ENCODE peak calls at places on chromosomes 4 and X, in nine cellular contexts. V, U, E, Z, A, S, N, G and Y are unnamed samples.
A peak's percentile ranks its signal among the peaks of the same experiment; 100 is the strongest.

GRCh38 chrX:54964766-54965511 is 29.0 kb downstream of the PFKFB1 start:
- DNase-seq in V (no peak), A (no peak), N (no peak), S (no peak), G (no peak), Z (no peak), E (no peak), U (no peak), Y (no peak)

GRCh38 chr4:77706717-77707116 is 101.1 kb downstream of the CXCL13 start:
- DNase-seq in G (no peak), N (no peak), A (no peak), V (no peak), S (no peak), Z (no peak), U (no peak), E (no peak), Y (no peak)

GRCh38 chr4:23060776-23061175 is 368.0 kb downstream of the GBA3 start:
- DNase-seq in Z (peak; percentile 21), G (no peak), S (peak; percentile 72), V (no peak), N (peak; percentile 79), E (no peak), U (no peak), A (no peak), Y (no peak)

GRCh38 chrX:19514791-19515614 is at the start of gene MAP3K15:
- DNase-seq in N (no peak), S (no peak), G (peak; percentile 8), V (peak; percentile 69), U (no peak), Z (peak; percentile 35), E (no peak), A (no peak), Y (peak; percentile 40)

GRCh38 chrX:40145001-40145631 is 47.4 kb upstream of the BCOR start:
- DNase-seq in Z (peak; percentile 27), E (no peak), G (no peak), N (no peak), A (no peak), U (no peak), V (no peak), S (no peak), Y (peak; percentile 46)

GRCh38 chr4:106305435-106306055 is 10.5 kb downstream of the TBCK start:
- DNase-seq in G (no peak), Z (peak; percentile 45), U (no peak), N (no peak), E (no peak), A (no peak), S (no peak), V (no peak), Y (no peak)

GRCh38 chrX:10620121-10620699 is at the start of gene MID1:
- DNase-seq in S (peak; percentile 55), A (no peak), V (peak; percentile 65), E (peak; percentile 52), G (no peak), Z (peak; percentile 76), U (no peak), N (peak; percentile 86), Y (peak; percentile 79)

GRCh38 chrX:119647552-119648420 is 41.6 kb upstream of the NKRF start:
- DNase-seq in E (no peak), U (no peak), G (peak; percentile 27), Z (no peak), A (no peak), N (no peak), V (no peak), S (no peak), Y (no peak)

GRCh38 chr4:4260185-4260751 is 12.2 kb upstream of the TMEM128 start:
- DNase-seq in G (no peak), U (no peak), Z (peak; percentile 64), V (peak; percentile 55), A (no peak), N (peak; percentile 67), S (peak; percentile 48), E (no peak), Y (no peak)

GRCh38 chr4:147059064-147059731 is 113.5 kb upstream of the TTC29 start:
- DNase-seq in U (no peak), E (no peak), G (no peak), A (no peak), V (no peak), S (no peak), N (no peak), Z (no peak), Y (no peak)

GRCh38 chr4:90546114-90546513 is 418.9 kb downstream of the CCSER1 start:
- DNase-seq in A (no peak), Z (no peak), U (no peak), G (no peak), S (no peak), V (no peak), N (no peak), E (no peak), Y (no peak)

GRCh38 chr4:7422898-7423180 is 11.9 kb downstream of the PSAPL1 start:
- DNase-seq in U (no peak), E (no peak), Z (no peak), A (no peak), G (no peak), S (no peak), N (no peak), V (no peak), Y (no peak)

GRCh38 chrX:114842181-114842580 is 175.2 kb downstream of the IL13RA2 start:
- DNase-seq in U (no peak), G (no peak), S (no peak), V (no peak), Z (no peak), E (no peak), N (no peak), A (no peak), Y (no peak)

GRCh38 chr4:149887091-149887490 is 71.4 kb upstream of the IQCM start:
- DNase-seq in G (no peak), U (no peak), A (no peak), S (no peak), N (no peak), V (no peak), E (no peak), Z (no peak), Y (no peak)

GRCh38 chr4:55123791-55124190 is 1.6 kb downstream of the KDR start:
- DNase-seq in V (no peak), E (no peak), S (no peak), N (no peak), Z (no peak), G (no peak), U (no peak), A (no peak), Y (no peak)

GRCh38 chr4:666822-667544 is 7.1 kb downstream of the ATP5ME start:
- DNase-seq in N (no peak), Z (no peak), E (no peak), V (no peak), S (no peak), U (no peak), A (no peak), G (no peak), Y (peak; percentile 27)

GRCh38 chr4:133483600-133484246 is 334.6 kb downstream of the PCDH10 start:
- DNase-seq in N (peak; percentile 57), S (peak; percentile 31), Z (peak; percentile 42), E (peak; percentile 32), U (no peak), G (no peak), V (no peak), A (no peak), Y (no peak)

GRCh38 chr4:151356510-151356909 is 31.1 kb upstream of the SH3D19 start:
- DNase-seq in U (no peak), G (no peak), Z (peak; percentile 50), N (peak; percentile 5), E (no peak), S (peak; percentile 49), A (no peak), V (no peak), Y (no peak)

GRCh38 chr4:84031401-84031800 is 467.7 kb downstream of the NKX6-1 start:
- DNase-seq in N (no peak), G (no peak), U (no peak), V (no peak), E (no peak), S (no peak), Z (no peak), A (no peak), Y (no peak)

GRCh38 chr4:127151941-127152340 is 480.8 kb upstream of the INTU start:
- DNase-seq in Z (no peak), E (no peak), U (no peak), S (no peak), A (no peak), N (no peak), V (no peak), G (no peak), Y (no peak)

GRCh38 chr4:55574252-55574651 is 17.8 kb downstream of the PDCL2 start:
- DNase-seq in S (no peak), N (no peak), G (no peak), V (no peak), U (no peak), A (no peak), Z (peak; percentile 8), E (no peak), Y (no peak)

GRCh38 chrX:6225307-6226052 is 3.2 kb downstream of the NLGN4X start:
- DNase-seq in S (no peak), A (no peak), Z (no peak), G (no peak), U (no peak), V (no peak), E (peak; percentile 2), N (no peak), Y (no peak)

GRCh38 chrX:130539721-130540321 is 138.0 kb downstream of the RBMX2 start:
- DNase-seq in V (peak; percentile 76), S (peak; percentile 20), A (no peak), Z (peak; percentile 35), N (peak; percentile 52), E (peak; percentile 14), U (no peak), G (peak; percentile 13), Y (peak; percentile 36)

GRCh38 chr4:2024683-2025082 is 15.9 kb upstream of the NELFA start:
- DNase-seq in U (no peak), N (no peak), E (no peak), A (no peak), Z (peak; percentile 36), S (no peak), V (no peak), G (no peak), Y (no peak)

GRCh38 chrX:100090931-100091330 is 319.1 kb downstream of the PCDH19 start:
- DNase-seq in E (no peak), U (no peak), N (peak; percentile 49), G (no peak), S (peak; percentile 70), V (no peak), Z (peak; percentile 6), A (no peak), Y (no peak)

GRCh38 chr4:182369211-182369610 is 126.0 kb downstream of the TENM3 start:
- DNase-seq in V (no peak), S (peak; percentile 9), G (no peak), A (no peak), Z (peak; percentile 13), E (no peak), N (peak; percentile 54), U (no peak), Y (no peak)

GRCh38 chr4:602559-602942 is 22.8 kb upstream of the PDE6B start:
- DNase-seq in U (no peak), E (peak; percentile 12), N (no peak), Z (peak; percentile 25), V (peak; percentile 80), G (peak; percentile 31), A (peak; percentile 16), S (no peak), Y (peak; percentile 44)

GRCh38 chrX:64975491-64975890 is 759 bp downstream of the ZC4H2 start:
- DNase-seq in G (peak; percentile 7), Z (peak; percentile 20), V (peak; percentile 25), A (no peak), E (peak; percentile 10), U (no peak), N (peak; percentile 15), S (no peak), Y (peak; percentile 28)

GRCh38 chr4:177385576-177386320 is 56.5 kb downstream of the AGA start:
- DNase-seq in V (no peak), U (no peak), E (no peak), A (no peak), G (no peak), Z (no peak), S (no peak), N (no peak), Y (no peak)

GRCh38 chrX:47384502-47384901 is 14.1 kb downstream of the ZNF157 start:
- DNase-seq in U (peak; percentile 23), Z (peak; percentile 40), A (peak; percentile 55), V (peak; percentile 61), G (peak; percentile 46), N (peak; percentile 45), S (no peak), E (peak; percentile 66), Y (no peak)

GRCh38 chr4:42148453-42148852 is 4.0 kb downstream of the BEND4 start:
- DNase-seq in E (no peak), V (no peak), U (no peak), G (no peak), N (no peak), S (no peak), A (no peak), Z (no peak), Y (no peak)